ENCODE peak calls at places on chromosome 22, in seven cellular contexts. One of them, this sample, is unnamed.

GRCh38 chr22:50059185-50059880 is 1.2 kb upstream of the TTLL8 start:
- DNase-seq in thoracic aorta: no peak
- DNase-seq in non-pigmented ciliary epithelial cell: no peak
- DNase-seq in stimulated activated CD4-positive, alpha-beta T cell treated with anti-CD3 and anti-CD28 coated beads, Interleukin-1b, Interleukin-23, amount 100 ng/mL, for 1 hour: no peak
- DNase-seq in activated CD4-positive, CD25-positive, alpha-beta regulatory T cell: no peak
- DNase-seq in activated T-helper 9 cell treated with anti-CD3 and anti-CD28 coated beads, Interleukin-2, amount 50 U/mL, for 16 hours: no peak
- DNase-seq in colonic mucosa: no peak
- DNase-seq in this sample: no peak

GRCh38 chr22:36244522-36245391 is 5.4 kb upstream of the APOL2 start:
- DNase-seq in activated CD4-positive, CD25-positive, alpha-beta regulatory T cell: no peak
- DNase-seq in thoracic aorta: no peak
- DNase-seq in colonic mucosa: no peak
- DNase-seq in non-pigmented ciliary epithelial cell: no peak
- DNase-seq in stimulated activated CD4-positive, alpha-beta T cell treated with anti-CD3 and anti-CD28 coated beads, Interleukin-1b, Interleukin-23, amount 100 ng/mL, for 1 hour: no peak
- DNase-seq in activated T-helper 9 cell treated with anti-CD3 and anti-CD28 coated beads, Interleukin-2, amount 50 U/mL, for 16 hours: no peak
- DNase-seq in this sample: no peak

GRCh38 chr22:16917144-16918003 is 90.6 kb downstream of the GAB4 start:
- DNase-seq in activated T-helper 9 cell treated with anti-CD3 and anti-CD28 coated beads, Interleukin-2, amount 50 U/mL, for 16 hours: peak; percentile 17
- DNase-seq in thoracic aorta: no peak
- DNase-seq in stimulated activated CD4-positive, alpha-beta T cell treated with anti-CD3 and anti-CD28 coated beads, Interleukin-1b, Interleukin-23, amount 100 ng/mL, for 1 hour: peak; percentile 2
- DNase-seq in non-pigmented ciliary epithelial cell: no peak
- DNase-seq in activated CD4-positive, CD25-positive, alpha-beta regulatory T cell: peak; percentile 9
- DNase-seq in colonic mucosa: peak; percentile 50
- DNase-seq in this sample: peak; percentile 27

GRCh38 chr22:30922151-30922611 is 46.4 kb downstream of the MORC2 start:
- DNase-seq in colonic mucosa: peak; percentile 67
- DNase-seq in activated CD4-positive, CD25-positive, alpha-beta regulatory T cell: peak; percentile 64
- DNase-seq in activated T-helper 9 cell treated with anti-CD3 and anti-CD28 coated beads, Interleukin-2, amount 50 U/mL, for 16 hours: peak; percentile 65
- DNase-seq in thoracic aorta: no peak
- DNase-seq in non-pigmented ciliary epithelial cell: no peak
- DNase-seq in stimulated activated CD4-positive, alpha-beta T cell treated with anti-CD3 and anti-CD28 coated beads, Interleukin-1b, Interleukin-23, amount 100 ng/mL, for 1 hour: peak; percentile 53
- DNase-seq in this sample: peak; percentile 38

GRCh38 chr22:50584106-50585096 is 1.8 kb upstream of the CHKB start:
- DNase-seq in colonic mucosa: no peak
- DNase-seq in activated T-helper 9 cell treated with anti-CD3 and anti-CD28 coated beads, Interleukin-2, amount 50 U/mL, for 16 hours: no peak
- DNase-seq in stimulated activated CD4-positive, alpha-beta T cell treated with anti-CD3 and anti-CD28 coated beads, Interleukin-1b, Interleukin-23, amount 100 ng/mL, for 1 hour: no peak
- DNase-seq in activated CD4-positive, CD25-positive, alpha-beta regulatory T cell: no peak
- DNase-seq in thoracic aorta: no peak
- DNase-seq in non-pigmented ciliary epithelial cell: no peak
- DNase-seq in this sample: no peak

GRCh38 chr22:46592390-46592872 is 27.8 kb upstream of the GRAMD4 start:
- DNase-seq in thoracic aorta: no peak
- DNase-seq in colonic mucosa: no peak
- DNase-seq in activated CD4-positive, CD25-positive, alpha-beta regulatory T cell: no peak
- DNase-seq in non-pigmented ciliary epithelial cell: peak; percentile 43
- DNase-seq in activated T-helper 9 cell treated with anti-CD3 and anti-CD28 coated beads, Interleukin-2, amount 50 U/mL, for 16 hours: no peak
- DNase-seq in stimulated activated CD4-positive, alpha-beta T cell treated with anti-CD3 and anti-CD28 coated beads, Interleukin-1b, Interleukin-23, amount 100 ng/mL, for 1 hour: no peak
- DNase-seq in this sample: peak; percentile 80

GRCh38 chr22:48098243-48098935 is 1335.9 kb downstream of the TBC1D22A start:
- DNase-seq in activated T-helper 9 cell treated with anti-CD3 and anti-CD28 coated beads, Interleukin-2, amount 50 U/mL, for 16 hours: no peak
- DNase-seq in stimulated activated CD4-positive, alpha-beta T cell treated with anti-CD3 and anti-CD28 coated beads, Interleukin-1b, Interleukin-23, amount 100 ng/mL, for 1 hour: no peak
- DNase-seq in non-pigmented ciliary epithelial cell: no peak
- DNase-seq in thoracic aorta: no peak
- DNase-seq in colonic mucosa: no peak
- DNase-seq in activated CD4-positive, CD25-positive, alpha-beta regulatory T cell: no peak
- DNase-seq in this sample: no peak

GRCh38 chr22:48496987-48497650 is 1330.6 kb downstream of the BRD1 start:
- DNase-seq in thoracic aorta: no peak
- DNase-seq in stimulated activated CD4-positive, alpha-beta T cell treated with anti-CD3 and anti-CD28 coated beads, Interleukin-1b, Interleukin-23, amount 100 ng/mL, for 1 hour: no peak
- DNase-seq in activated T-helper 9 cell treated with anti-CD3 and anti-CD28 coated beads, Interleukin-2, amount 50 U/mL, for 16 hours: no peak
- DNase-seq in non-pigmented ciliary epithelial cell: no peak
- DNase-seq in colonic mucosa: no peak
- DNase-seq in activated CD4-positive, CD25-positive, alpha-beta regulatory T cell: no peak
- DNase-seq in this sample: no peak

GRCh38 chr22:50169774-50170341 is 673 bp upstream of the PANX2 start:
- DNase-seq in thoracic aorta: no peak
- DNase-seq in colonic mucosa: no peak
- DNase-seq in activated CD4-positive, CD25-positive, alpha-beta regulatory T cell: no peak
- DNase-seq in stimulated activated CD4-positive, alpha-beta T cell treated with anti-CD3 and anti-CD28 coated beads, Interleukin-1b, Interleukin-23, amount 100 ng/mL, for 1 hour: no peak
- DNase-seq in non-pigmented ciliary epithelial cell: no peak
- DNase-seq in activated T-helper 9 cell treated with anti-CD3 and anti-CD28 coated beads, Interleukin-2, amount 50 U/mL, for 16 hours: peak; percentile 44
- DNase-seq in this sample: no peak

GRCh38 chr22:35914665-35915476 is 113.8 kb downstream of the RBFOX2 start:
- DNase-seq in activated T-helper 9 cell treated with anti-CD3 and anti-CD28 coated beads, Interleukin-2, amount 50 U/mL, for 16 hours: no peak
- DNase-seq in thoracic aorta: peak; percentile 33
- DNase-seq in stimulated activated CD4-positive, alpha-beta T cell treated with anti-CD3 and anti-CD28 coated beads, Interleukin-1b, Interleukin-23, amount 100 ng/mL, for 1 hour: no peak
- DNase-seq in colonic mucosa: peak; percentile 83
- DNase-seq in activated CD4-positive, CD25-positive, alpha-beta regulatory T cell: no peak
- DNase-seq in non-pigmented ciliary epithelial cell: peak; percentile 74
- DNase-seq in this sample: no peak

GRCh38 chr22:17552737-17553136 is 10.6 kb upstream of the SLC25A18 start:
- DNase-seq in thoracic aorta: no peak
- DNase-seq in activated CD4-positive, CD25-positive, alpha-beta regulatory T cell: no peak
- DNase-seq in non-pigmented ciliary epithelial cell: no peak
- DNase-seq in activated T-helper 9 cell treated with anti-CD3 and anti-CD28 coated beads, Interleukin-2, amount 50 U/mL, for 16 hours: no peak
- DNase-seq in colonic mucosa: no peak
- DNase-seq in stimulated activated CD4-positive, alpha-beta T cell treated with anti-CD3 and anti-CD28 coated beads, Interleukin-1b, Interleukin-23, amount 100 ng/mL, for 1 hour: no peak
- DNase-seq in this sample: no peak

This sample was measured in stimulated activated effector memory CD8-positive, alpha-beta T cell treated with anti-CD3 and anti-CD28 coated beads, Interleukin-12 subunit alpha, Interleukin-12 subunit beta, amount 100 ng/mL, for 72 hours.